ENCODE peak calls at places on chromosome 11, in six cellular contexts. One of them, this sample, is unnamed.

GRCh38 chr11:8720868-8721739 is 38.5 kb downstream of the RPL27A start:
- DNase-seq in sigmoid colon: no peak
- DNase-seq in MM.1S: no peak
- DNase-seq in PC-3: peak
- DNase-seq in tibial nerve: no peak
- DNase-seq in lower lobe of right lung: no peak
- DNase-seq in this sample: no peak

GRCh38 chr11:93736129-93736528 is 5.2 kb downstream of the TAF1D start:
- DNase-seq in MM.1S: no peak
- DNase-seq in tibial nerve: no peak
- DNase-seq in lower lobe of right lung: no peak
- DNase-seq in PC-3: no peak
- DNase-seq in sigmoid colon: no peak
- DNase-seq in this sample: no peak

GRCh38 chr11:23252426-23252825 is 392.2 kb upstream of the CCDC179 start:
- DNase-seq in tibial nerve: no peak
- DNase-seq in PC-3: peak
- DNase-seq in sigmoid colon: no peak
- DNase-seq in MM.1S: no peak
- DNase-seq in lower lobe of right lung: no peak
- DNase-seq in this sample: no peak

GRCh38 chr11:124761301-124762021 is 629 bp downstream of the ESAM start:
- DNase-seq in PC-3: no peak
- DNase-seq in sigmoid colon: no peak
- DNase-seq in tibial nerve: no peak
- DNase-seq in MM.1S: no peak
- DNase-seq in lower lobe of right lung: no peak
- DNase-seq in this sample: no peak

GRCh38 chr11:75931124-75931523 is 116.1 kb downstream of the UVRAG start:
- DNase-seq in tibial nerve: no peak
- DNase-seq in lower lobe of right lung: no peak
- DNase-seq in PC-3: peak
- DNase-seq in MM.1S: no peak
- DNase-seq in sigmoid colon: no peak
- DNase-seq in this sample: no peak

GRCh38 chr11:10303558-10304363 is 1.1 kb upstream of the ADM start:
- DNase-seq in lower lobe of right lung: peak
- DNase-seq in MM.1S: peak
- DNase-seq in tibial nerve: no peak
- DNase-seq in PC-3: peak
- DNase-seq in sigmoid colon: no peak
- DNase-seq in this sample: no peak

GRCh38 chr11:17822021-17822781 is 87.6 kb downstream of the KCNC1 start:
- DNase-seq in tibial nerve: no peak
- DNase-seq in PC-3: no peak
- DNase-seq in sigmoid colon: no peak
- DNase-seq in MM.1S: no peak
- DNase-seq in lower lobe of right lung: no peak
- DNase-seq in this sample: no peak

GRCh38 chr11:65183201-65183891 is 1.6 kb downstream of the CAPN1 start:
- DNase-seq in lower lobe of right lung: peak
- DNase-seq in sigmoid colon: no peak
- DNase-seq in PC-3: peak
- DNase-seq in tibial nerve: no peak
- DNase-seq in MM.1S: no peak
- DNase-seq in this sample: no peak

GRCh38 chr11:13143486-13144297 is 133.9 kb upstream of the BMAL1 start:
- DNase-seq in lower lobe of right lung: no peak
- DNase-seq in tibial nerve: no peak
- DNase-seq in PC-3: peak
- DNase-seq in MM.1S: no peak
- DNase-seq in sigmoid colon: no peak
- DNase-seq in this sample: no peak

GRCh38 chr11:72004515-72005346 is 6.0 kb downstream of the IL18BP start:
- DNase-seq in MM.1S: no peak
- DNase-seq in sigmoid colon: no peak
- DNase-seq in tibial nerve: no peak
- DNase-seq in lower lobe of right lung: no peak
- DNase-seq in PC-3: no peak
- DNase-seq in this sample: no peak

GRCh38 chr11:69207165-69207889 is 51.6 kb downstream of the SMIM38 start:
- DNase-seq in MM.1S: no peak
- DNase-seq in lower lobe of right lung: peak
- DNase-seq in PC-3: no peak
- DNase-seq in sigmoid colon: no peak
- DNase-seq in tibial nerve: no peak
- DNase-seq in this sample: no peak

DNA sequence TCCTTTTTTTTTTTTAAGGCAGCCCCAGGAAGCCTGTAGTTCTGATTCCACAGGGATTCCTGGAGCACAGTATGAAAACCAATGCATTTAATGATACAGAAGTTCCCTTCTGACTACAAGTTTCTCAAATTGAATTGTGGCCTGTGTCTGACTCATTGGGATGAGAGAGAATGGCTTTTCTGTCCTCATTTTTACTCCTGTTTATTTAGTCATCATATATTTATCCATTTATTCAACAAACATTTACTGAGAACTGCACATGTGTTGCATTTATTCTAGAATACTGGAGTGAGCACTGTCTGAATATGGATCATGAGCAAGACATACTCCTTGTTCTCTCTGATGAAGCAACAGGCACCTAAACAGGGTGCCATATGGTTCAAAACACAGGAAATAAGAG is 231.2 kb downstream of the NTM start:
- DNase-seq in tibial nerve: no peak
- DNase-seq in lower lobe of right lung: no peak
- DNase-seq in PC-3: no peak
- DNase-seq in sigmoid colon: no peak
- DNase-seq in MM.1S: no peak
- DNase-seq in this sample: no peak
- H3K27ac ChIP-seq in tibial nerve: no peak
- H3K27ac ChIP-seq in lower lobe of right lung: no peak
- H3K27ac ChIP-seq in PC-3: no peak
- H3K27ac ChIP-seq in sigmoid colon: no peak
- H3K27ac ChIP-seq in MM.1S: no peak
- H3K27ac ChIP-seq in this sample: no peak

GRCh38 chr11:120009938-120010337 is 128.0 kb downstream of the TRIM29 start:
- DNase-seq in PC-3: no peak
- DNase-seq in sigmoid colon: no peak
- DNase-seq in MM.1S: no peak
- DNase-seq in tibial nerve: no peak
- DNase-seq in lower lobe of right lung: no peak
- DNase-seq in this sample: no peak

GRCh38 chr11:120017582-120017981 is 120.3 kb downstream of the TRIM29 start:
- DNase-seq in tibial nerve: no peak
- DNase-seq in PC-3: no peak
- DNase-seq in lower lobe of right lung: no peak
- DNase-seq in MM.1S: no peak
- DNase-seq in sigmoid colon: no peak
- DNase-seq in this sample: no peak

GRCh38 chr11:120011836-120012235 is 126.1 kb downstream of the TRIM29 start:
- DNase-seq in lower lobe of right lung: no peak
- DNase-seq in MM.1S: no peak
- DNase-seq in PC-3: no peak
- DNase-seq in sigmoid colon: no peak
- DNase-seq in tibial nerve: no peak
- DNase-seq in this sample: no peak

GRCh38 chr11:120012245-120012644 is 125.7 kb downstream of the TRIM29 start:
- DNase-seq in lower lobe of right lung: no peak
- DNase-seq in PC-3: no peak
- DNase-seq in sigmoid colon: no peak
- DNase-seq in tibial nerve: no peak
- DNase-seq in MM.1S: no peak
- DNase-seq in this sample: no peak

DNA sequence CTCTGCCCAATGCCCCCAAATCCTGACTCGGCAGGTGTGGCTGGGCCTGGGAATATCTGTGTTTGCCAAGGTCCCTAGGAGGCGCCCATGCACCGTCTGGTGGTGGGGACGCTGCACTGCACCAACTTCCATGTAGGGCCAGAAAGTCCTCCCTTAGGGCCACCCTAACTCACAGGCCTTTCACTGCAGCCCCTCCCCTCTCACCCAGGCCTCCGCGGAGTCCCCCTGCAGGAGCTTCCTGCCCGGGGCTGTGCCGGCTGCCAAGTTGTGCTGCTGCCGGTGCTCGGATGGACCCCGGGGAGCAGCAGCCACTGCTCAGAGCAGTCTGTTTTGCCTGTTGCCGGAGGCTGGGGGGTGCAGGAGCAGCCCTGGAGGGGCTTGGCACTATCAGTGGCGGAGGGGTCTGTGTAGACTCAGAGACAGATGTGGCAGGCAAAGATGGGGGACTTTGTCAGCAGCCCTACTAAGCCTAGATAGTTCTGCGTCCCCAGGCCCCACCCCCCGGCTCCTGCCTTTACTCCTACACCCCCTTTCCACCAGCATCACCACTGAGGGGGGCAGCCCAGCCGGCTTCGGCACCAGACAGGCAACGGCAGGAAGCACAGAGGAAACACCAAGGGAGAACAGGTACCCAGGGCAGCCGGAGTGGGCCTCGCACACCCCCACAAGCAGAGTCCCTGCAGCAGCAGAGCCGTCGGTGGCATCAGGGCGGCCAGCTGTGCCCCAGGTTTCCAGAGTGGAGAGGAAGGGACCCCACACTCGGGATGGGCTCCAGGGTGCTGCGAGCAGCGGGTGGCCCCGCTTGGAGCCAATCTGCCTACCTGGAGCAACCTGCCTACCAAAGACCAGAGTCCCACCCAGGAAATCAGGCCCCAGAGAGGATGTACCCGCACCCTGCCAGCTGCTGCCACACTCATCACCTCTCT is 124.3 kb downstream of the TRIM29 start:
- DNase-seq in sigmoid colon: no peak
- DNase-seq in lower lobe of right lung: no peak
- DNase-seq in MM.1S: no peak
- DNase-seq in tibial nerve: no peak
- DNase-seq in PC-3: peak
- DNase-seq in this sample: no peak
- H3K4me3 ChIP-seq in sigmoid colon: no peak
- H3K4me3 ChIP-seq in lower lobe of right lung: no peak
- H3K4me3 ChIP-seq in MM.1S: no peak
- H3K4me3 ChIP-seq in tibial nerve: no peak
- H3K4me3 ChIP-seq in PC-3: no peak
- H3K4me3 ChIP-seq in this sample: no peak

GRCh38 chr11:28793282-28793738 is 685.1 kb downstream of the METTL15 start:
- DNase-seq in MM.1S: no peak
- DNase-seq in lower lobe of right lung: no peak
- DNase-seq in sigmoid colon: no peak
- DNase-seq in PC-3: no peak
- DNase-seq in tibial nerve: no peak
- DNase-seq in this sample: no peak

GRCh38 chr11:28797536-28797935 is 689.3 kb downstream of the METTL15 start:
- DNase-seq in tibial nerve: no peak
- DNase-seq in MM.1S: no peak
- DNase-seq in lower lobe of right lung: no peak
- DNase-seq in sigmoid colon: no peak
- DNase-seq in PC-3: no peak
- DNase-seq in this sample: no peak

GRCh38 chr11:28794405-28794804 is 686.2 kb downstream of the METTL15 start:
- DNase-seq in lower lobe of right lung: no peak
- DNase-seq in tibial nerve: no peak
- DNase-seq in sigmoid colon: no peak
- DNase-seq in PC-3: peak
- DNase-seq in MM.1S: no peak
- DNase-seq in this sample: no peak

GRCh38 chr11:28798286-28798685 is 690.1 kb downstream of the METTL15 start:
- DNase-seq in MM.1S: no peak
- DNase-seq in sigmoid colon: no peak
- DNase-seq in tibial nerve: no peak
- DNase-seq in PC-3: no peak
- DNase-seq in lower lobe of right lung: no peak
- DNase-seq in this sample: no peak

DNA sequence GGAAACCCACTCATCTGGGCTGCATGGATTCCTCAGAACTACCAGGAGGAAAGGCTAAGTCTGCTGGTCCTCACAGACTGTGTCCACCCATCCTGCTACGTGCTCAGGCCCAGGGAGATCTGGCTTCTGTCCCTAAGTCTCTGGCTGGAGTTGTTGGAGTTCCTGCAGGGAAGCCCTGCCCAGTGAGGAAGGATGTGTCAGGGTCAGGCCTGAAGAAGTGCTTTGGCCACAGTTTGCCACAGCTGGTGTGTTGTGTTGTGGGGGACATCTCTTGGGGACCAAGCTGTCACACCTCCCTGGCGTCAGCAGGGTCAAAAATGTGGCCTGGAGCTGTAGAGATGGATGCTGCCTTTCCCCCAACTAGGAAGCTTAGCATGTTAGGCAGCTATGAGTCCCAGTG is 684.7 kb downstream of the METTL15 start:
- DNase-seq in tibial nerve: no peak
- DNase-seq in lower lobe of right lung: no peak
- DNase-seq in MM.1S: no peak
- DNase-seq in sigmoid colon: no peak
- DNase-seq in PC-3: no peak
- DNase-seq in this sample: no peak
- TF ChIP-seq CTCF in tibial nerve: no peak
- TF ChIP-seq CTCF in lower lobe of right lung: no peak
- TF ChIP-seq CTCF in MM.1S: no peak
- TF ChIP-seq CTCF in sigmoid colon: no peak
- TF ChIP-seq CTCF in PC-3: no peak
- TF ChIP-seq CTCF in this sample: no peak

GRCh38 chr11:73158356-73159051 is 16.4 kb upstream of the FCHSD2 start:
- DNase-seq in MM.1S: no peak
- DNase-seq in tibial nerve: no peak
- DNase-seq in lower lobe of right lung: no peak
- DNase-seq in sigmoid colon: peak
- DNase-seq in PC-3: no peak
- DNase-seq in this sample: no peak

GRCh38 chr11:73157141-73158010 is 15.3 kb upstream of the FCHSD2 start:
- DNase-seq in PC-3: no peak
- DNase-seq in MM.1S: peak
- DNase-seq in sigmoid colon: peak
- DNase-seq in lower lobe of right lung: peak
- DNase-seq in tibial nerve: no peak
- DNase-seq in this sample: no peak

GRCh38 chr11:73154178-73154577 is 12.1 kb upstream of the FCHSD2 start:
- DNase-seq in lower lobe of right lung: no peak
- DNase-seq in PC-3: no peak
- DNase-seq in MM.1S: peak
- DNase-seq in tibial nerve: no peak
- DNase-seq in sigmoid colon: peak
- DNase-seq in this sample: no peak

GRCh38 chr11:73156686-73157085 is 14.6 kb upstream of the FCHSD2 start:
- DNase-seq in PC-3: no peak
- DNase-seq in tibial nerve: no peak
- DNase-seq in sigmoid colon: no peak
- DNase-seq in lower lobe of right lung: no peak
- DNase-seq in MM.1S: no peak
- DNase-seq in this sample: no peak

DNA sequence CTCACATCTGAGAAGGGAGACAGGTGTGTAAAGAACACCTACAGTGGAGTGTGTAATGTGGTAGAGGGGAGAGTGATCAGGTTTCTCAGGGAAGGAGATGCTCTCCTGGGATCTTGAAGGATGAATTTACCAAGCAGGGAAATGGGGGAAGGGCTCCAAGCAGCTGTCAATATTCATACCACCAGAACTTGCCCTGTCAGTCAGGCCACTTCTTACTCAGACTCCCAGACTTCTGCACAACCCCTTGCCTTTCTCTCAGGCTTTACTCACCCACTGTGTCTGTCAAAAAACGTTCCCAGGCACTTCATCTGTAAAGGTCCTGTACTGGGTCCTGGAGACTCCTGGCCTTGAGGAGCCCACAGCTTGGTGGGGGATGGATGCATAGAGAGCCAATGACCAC is 14.0 kb upstream of the FCHSD2 start:
- DNase-seq in sigmoid colon: peak
- DNase-seq in tibial nerve: no peak
- DNase-seq in PC-3: no peak
- DNase-seq in lower lobe of right lung: no peak
- DNase-seq in MM.1S: no peak
- DNase-seq in this sample: no peak
- H3K27ac ChIP-seq in sigmoid colon: no peak
- H3K27ac ChIP-seq in tibial nerve: no peak
- H3K27ac ChIP-seq in PC-3: no peak
- H3K27ac ChIP-seq in lower lobe of right lung: no peak
- H3K27ac ChIP-seq in MM.1S: peak
- H3K27ac ChIP-seq in this sample: no peak

This sample was measured in esophagus squamous epithelium.